ENCODE peak calls at places on chromosomes 11 and 22, in nine cellular contexts. P is transverse colon; W is right lobe of liver; D is GM23248; C is naive thymus-derived CD4-positive, alpha-beta T cell; B is HCT116; Q is NT2/D1; N is heart left ventricle; L is CD8-positive, alpha-beta T cell. T is an unnamed sample. For H3K4me1, the result is how much of the 10 kb centered on the place peaks cover.

GRCh38 chr11:17406082-17406817 is 17.8 kb upstream of the KCNJ11 start:
- DNase-seq in P (no peak), W (peak), D (no peak), C (no peak), B (no peak), Q (no peak), N (no peak), L (no peak), T (no peak)

GRCh38 chr11:35549787-35550186 is 24.4 kb upstream of the PAMR1 start:
- DNase-seq in P (no peak), W (no peak), D (peak), C (no peak), B (no peak), Q (no peak), N (no peak), L (no peak), T (no peak)

GRCh38 chr11:14012836-14013235 is 50.3 kb downstream of the SPON1 start:
- DNase-seq in P (no peak), W (no peak), D (peak), C (no peak), B (no peak), Q (no peak), N (no peak), L (no peak), T (no peak)

GRCh38 chr11:58286249-58286648 is 18.2 kb upstream of the OR10W1 start:
- DNase-seq in P (peak), W (no peak), D (peak), C (peak), B (peak), Q (peak), N (no peak), L (no peak), T (no peak)

GRCh38 chr11:92149996-92150395 is 74.6 kb upstream of the FAT3 start:
- DNase-seq in P (no peak), W (no peak), D (peak), C (no peak), B (no peak), Q (no peak), N (no peak), L (no peak), T (no peak)

GRCh38 chr22:20526628-20527355 is 19.4 kb downstream of the MED15 start:
- DNase-seq in P (no peak), W (no peak), D (peak), C (no peak), B (no peak), Q (no peak), N (no peak), L (no peak), T (no peak)

GRCh38 chr11:117218133-117218915 is 13.5 kb downstream of the PCSK7 start:
- DNase-seq in P (peak), W (no peak), D (no peak), C (no peak), B (no peak), Q (no peak), N (peak), L (no peak), T (no peak)

GRCh38 chr11:69772646-69773045 is 2.5 kb downstream of the FGF4 start:
- DNase-seq in P (no peak), W (no peak), D (no peak), C (no peak), B (no peak), Q (no peak), N (no peak), L (no peak), T (no peak)

GRCh38 chr22:42791721-42792452 is 65.2 kb downstream of the ARFGAP3 start:
- DNase-seq in P (peak), W (no peak), D (peak), C (no peak), B (no peak), Q (no peak), N (peak), L (no peak), T (peak)

GRCh38 chr11:69494851-69495250 is 13.4 kb downstream of the LINC01488 start:
- DNase-seq in P (no peak), W (peak), D (no peak), C (no peak), B (no peak), Q (no peak), N (no peak), L (no peak), T (no peak)

GRCh38 chr22:21652010-21652546 is 10.0 kb downstream of the SDF2L1 start:
- DNase-seq in P (peak), W (peak), D (peak), C (peak), B (peak), Q (no peak), N (peak), L (peak), T (peak)

GRCh38 chr11:69664103-69664775 is 10.9 kb downstream of the LTO1 start:
- DNase-seq in P (no peak), W (no peak), D (no peak), C (no peak), B (no peak), Q (no peak), N (no peak), L (no peak), T (no peak)

GRCh38 chr11:126132319-126132718 is 69.7 kb upstream of the CDON start:
- DNase-seq in P (no peak), W (no peak), D (peak), C (no peak), B (peak), Q (no peak), N (peak), L (no peak), T (no peak)

GRCh38 chr11:46288451-46288850 is 11.0 kb downstream of the CREB3L1 start:
- DNase-seq in P (no peak), W (no peak), D (no peak), C (no peak), B (no peak), Q (no peak), N (no peak), L (no peak), T (no peak)

GRCh38 chr22:37803195-37803635 is 4.5 kb upstream of the GCAT start:
- DNase-seq in P (no peak), W (no peak), D (no peak), C (no peak), B (no peak), Q (no peak), N (no peak), L (no peak), T (no peak)

GRCh38 chr22:37802310-37803194 is 5.2 kb upstream of the GCAT start:
- DNase-seq in P (peak), W (peak), D (peak), C (no peak), B (no peak), Q (no peak), N (peak), L (no peak), T (peak)

GRCh38 chr22:37804886-37805857 is 2.6 kb upstream of the GCAT start:
- DNase-seq in P (peak), W (peak), D (peak), C (peak), B (peak), Q (no peak), N (peak), L (peak), T (peak)

GRCh38 chr22:37804502-37804885 is 3.2 kb upstream of the GCAT start:
- DNase-seq in P (no peak), W (no peak), D (peak), C (peak), B (no peak), Q (no peak), N (no peak), L (no peak), T (peak)

DNA sequence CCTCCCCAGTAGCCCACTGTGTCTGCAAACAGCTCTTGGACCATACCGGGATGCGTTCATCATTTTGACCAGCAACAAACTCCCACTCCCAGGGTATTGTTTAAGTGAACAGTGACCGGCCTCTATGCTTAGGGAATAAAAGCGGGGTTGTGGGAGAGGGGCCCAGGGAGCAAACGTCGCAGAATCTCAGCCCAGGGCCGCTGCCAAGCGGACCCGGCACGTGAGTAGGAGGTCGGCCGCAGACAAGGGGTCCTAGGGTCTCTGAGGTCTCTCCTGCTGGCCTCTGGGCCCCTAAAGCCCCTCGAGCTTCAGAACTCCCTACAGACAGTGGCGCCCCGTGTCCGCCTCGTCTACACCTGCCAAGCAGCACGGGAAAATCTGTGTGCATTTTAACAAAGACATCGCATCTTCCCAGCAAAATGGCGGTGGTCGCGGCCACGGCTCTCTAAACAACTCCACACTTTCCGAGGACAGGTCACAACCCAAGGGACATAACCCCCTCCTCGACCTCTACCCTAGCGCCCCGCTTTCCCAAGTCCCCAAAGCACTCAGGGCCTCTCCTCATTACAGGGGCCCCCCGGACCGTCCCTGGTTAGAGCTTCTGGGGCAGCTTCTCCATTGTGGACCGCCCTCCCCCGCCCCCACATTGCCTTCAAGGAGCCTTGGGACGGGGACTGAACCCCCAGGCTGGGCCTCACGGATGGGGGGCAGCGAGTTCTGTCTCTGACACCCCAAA is 3.9 kb upstream of the GCAT start:
- DNase-seq in P (no peak), W (no peak), D (no peak), C (no peak), B (no peak), Q (no peak), N (no peak), L (no peak), T (no peak)
- H3K4me3 ChIP-seq in P (no peak), W (no peak), D (no peak), C (no peak), B (peak), Q (peak), N (peak), L (no peak), T (no peak)

GRCh38 chr11:43942651-43943356 is 367 bp downstream of the C11orf96 start:
- DNase-seq in P (no peak), W (no peak), D (peak), C (no peak), B (no peak), Q (no peak), N (no peak), L (no peak), T (no peak)
- H3K4me1 ChIP-seq in P (under half), W (under half), D (under half), C (under half), B (under half), Q (under half), N (under half), L (under half), T (under half)

DNA sequence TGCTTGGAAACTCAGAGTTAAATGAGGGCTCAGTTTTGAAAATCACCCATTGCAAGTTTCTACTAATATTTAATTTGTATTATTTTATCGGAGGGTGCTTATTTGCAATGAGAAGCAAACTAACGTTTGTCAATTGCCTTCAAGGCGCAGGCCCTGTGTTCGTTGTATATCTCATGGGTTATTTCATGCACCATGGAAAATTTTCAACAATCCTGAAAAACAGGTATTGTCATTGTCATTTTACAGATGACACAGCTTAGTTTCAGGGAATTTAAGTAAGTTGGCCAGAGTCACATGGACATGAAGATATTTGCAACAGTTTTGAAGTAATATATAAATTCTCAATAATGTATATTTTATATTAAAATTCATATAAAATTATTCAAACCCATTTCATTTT is 157.7 kb upstream of the MTMR2 start:
- DNase-seq in P (no peak), W (no peak), D (no peak), C (no peak), B (no peak), Q (no peak), N (no peak), L (no peak), T (no peak)
- H3K4me3 ChIP-seq in P (no peak), W (no peak), D (no peak), C (no peak), B (no peak), Q (no peak), N (no peak), L (no peak), T (no peak)

DNA sequence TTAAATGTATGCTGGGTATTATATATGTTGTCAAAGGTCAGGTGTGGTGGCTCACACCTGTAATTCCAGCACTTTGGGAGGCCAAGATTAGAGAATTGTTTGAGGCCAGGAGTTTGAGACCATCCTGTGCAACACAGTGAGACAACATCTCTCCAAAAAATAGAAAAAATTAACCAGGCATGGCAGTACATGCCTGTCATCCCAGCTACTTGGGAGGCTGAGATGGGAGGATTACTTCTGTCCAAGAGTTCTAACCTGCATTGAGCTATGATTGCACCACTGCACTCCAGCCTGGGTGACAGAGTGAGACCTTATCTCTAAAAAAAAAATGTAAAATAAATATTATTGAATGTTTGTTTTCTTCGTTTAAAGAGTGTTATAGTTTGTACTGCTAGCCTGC is 11.3 kb upstream of the OR6X1 start:
- DNase-seq in P (no peak), W (no peak), D (no peak), C (no peak), B (no peak), Q (no peak), N (no peak), L (no peak), T (no peak)
- H3K4me1 ChIP-seq in P (under half), W (under half), D (under half), C (under half), B (under half), Q (under half), N (under half), L (under half), T (under half)

DNA sequence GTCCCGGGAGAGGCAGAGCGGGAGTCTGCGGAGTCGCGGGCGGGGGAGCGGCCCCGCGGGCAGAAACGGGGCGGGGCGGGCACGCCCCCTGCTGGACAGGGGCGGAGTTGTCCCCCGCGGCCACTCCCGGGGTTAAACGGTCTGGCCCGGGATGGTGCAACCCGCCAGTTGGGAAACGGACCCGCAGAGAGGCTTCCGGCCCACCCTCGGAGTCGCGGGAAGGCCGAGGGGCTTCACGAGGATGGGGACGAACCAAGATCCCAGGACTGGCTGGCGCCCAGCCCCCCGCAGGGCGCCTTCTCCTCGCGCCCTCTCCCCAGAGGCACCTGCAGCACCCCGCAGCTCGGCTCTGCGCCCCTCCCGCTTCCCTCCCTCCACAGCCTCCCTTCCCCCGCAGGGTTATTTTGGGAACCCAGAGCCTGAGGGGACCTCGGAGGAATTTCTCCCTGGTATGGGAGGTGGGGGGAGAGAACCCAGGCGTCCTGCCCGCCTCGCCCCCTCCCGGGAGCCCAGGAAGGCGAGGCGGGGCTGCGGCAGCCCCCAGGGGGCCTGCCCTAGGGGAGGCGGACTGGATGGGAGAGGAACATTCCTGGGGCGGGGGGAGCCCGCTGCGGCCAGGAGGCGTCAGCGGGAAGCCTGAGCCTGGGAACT is 877 bp downstream of the RASGRP2 start:
- DNase-seq in P (peak), W (peak), D (peak), C (peak), B (no peak), Q (no peak), N (peak), L (peak), T (peak)
- H3K4me3 ChIP-seq in P (peak), W (peak), D (peak), C (peak), B (peak), Q (peak), N (peak), L (peak), T (peak)

GRCh38 chr22:30290318-30290678 is 993 bp upstream of the CASTOR1 start:
- DNase-seq in P (no peak), W (no peak), D (peak), C (no peak), B (no peak), Q (no peak), N (no peak), L (no peak), T (peak)

GRCh38 chr22:30290679-30291333 is 1.5 kb upstream of the CASTOR1 start:
- DNase-seq in P (peak), W (peak), D (peak), C (no peak), B (no peak), Q (no peak), N (peak), L (no peak), T (no peak)

GRCh38 chr22:30291334-30291892 is 2.1 kb upstream of the CASTOR1 start:
- DNase-seq in P (no peak), W (no peak), D (no peak), C (no peak), B (no peak), Q (no peak), N (no peak), L (no peak), T (no peak)

GRCh38 chr22:30294066-30294465 is 4.8 kb upstream of the CASTOR1 start:
- DNase-seq in P (no peak), W (no peak), D (no peak), C (no peak), B (no peak), Q (no peak), N (no peak), L (no peak), T (no peak)

GRCh38 chr22:30292069-30292970 is 3.0 kb upstream of the CASTOR1 start:
- DNase-seq in P (no peak), W (no peak), D (no peak), C (no peak), B (no peak), Q (no peak), N (no peak), L (no peak), T (no peak)
- H3K4me1 ChIP-seq in P (under half), W (under half), D (under half), C (half or more), B (under half), Q (under half), N (under half), L (half or more), T (under half)

GRCh38 chr11:61815790-61816735 is 740 bp downstream of the FADS1 start:
- DNase-seq in P (peak), W (peak), D (peak), C (peak), B (peak), Q (no peak), N (peak), L (peak), T (peak)
- H3K4me3 ChIP-seq in P (peak), W (peak), D (peak), C (peak), B (peak), Q (peak), N (peak), L (peak), T (peak)

T was measured in upper lobe of left lung.